ENCODE peak calls at places on chromosome 7, in nine cellular contexts. Z is activated gamma-delta T cell treated with Interleukin-2 at 50 U/mL for 16 hours, E is neural crest cell, Q is A549, Y is KBM-7, W is GM23248, T is AG04450, H is epithelial cell of esophagus, G is uterus. J is an unnamed sample.

GRCh38 chr7:54802841-54803240 is 43.8 kb upstream of the SEC61G start:
- DNase-seq in Z (no peak), E (no peak), Q (no peak), Y (no peak), W (peak), T (no peak), H (peak), G (no peak), J (no peak)

GRCh38 chr7:131067220-131067619 is 260.5 kb upstream of the MKLN1 start:
- DNase-seq in Z (no peak), E (no peak), Q (no peak), Y (no peak), W (peak), T (no peak), H (no peak), G (no peak), J (no peak)

GRCh38 chr7:45980181-45980905 is 59.3 kb upstream of the IGFBP3 start:
- DNase-seq in Z (no peak), E (no peak), Q (no peak), Y (no peak), W (peak), T (no peak), H (peak), G (no peak), J (no peak)

GRCh38 chr7:96503597-96503996 is 181.7 kb upstream of the SLC25A13 start:
- DNase-seq in Z (no peak), E (no peak), Q (no peak), Y (no peak), W (no peak), T (no peak), H (no peak), G (no peak), J (no peak)

GRCh38 chr7:3482147-3482921 is 181.3 kb downstream of the SDK1 start:
- DNase-seq in Z (no peak), E (peak), Q (peak), Y (peak), W (peak), T (peak), H (peak), G (no peak), J (no peak)

GRCh38 chr7:126778101-126778500 is 474.6 kb downstream of the GRM8 start:
- DNase-seq in Z (no peak), E (no peak), Q (no peak), Y (no peak), W (no peak), T (no peak), H (no peak), G (no peak), J (no peak)

GRCh38 chr7:771241-772004 is 44.3 kb upstream of the PRKAR1B start:
- DNase-seq in Z (no peak), E (no peak), Q (no peak), Y (no peak), W (peak), T (no peak), H (no peak), G (peak), J (no peak)

GRCh38 chr7:84271550-84271949 is 77.0 kb upstream of the SEMA3A start:
- DNase-seq in Z (no peak), E (no peak), Q (no peak), Y (no peak), W (peak), T (no peak), H (peak), G (no peak), J (no peak)

GRCh38 chr7:100483728-100484635 is at the start of gene NYAP1:
- DNase-seq in Z (peak), E (no peak), Q (peak), Y (no peak), W (no peak), T (no peak), H (peak), G (peak), J (no peak)

GRCh38 chr7:158576050-158576762 is 11.4 kb downstream of the PTPRN2 start:
- DNase-seq in Z (no peak), E (no peak), Q (no peak), Y (peak), W (no peak), T (no peak), H (no peak), G (no peak), J (peak)

GRCh38 chr7:46003161-46003560 is 82.1 kb upstream of the IGFBP3 start:
- DNase-seq in Z (no peak), E (no peak), Q (no peak), Y (no peak), W (no peak), T (no peak), H (no peak), G (no peak), J (no peak)

GRCh38 chr7:20385121-20385520 is 54.4 kb downstream of the ITGB8 start:
- DNase-seq in Z (no peak), E (no peak), Q (no peak), Y (no peak), W (peak), T (peak), H (peak), G (no peak), J (no peak)

GRCh38 chr7:128168667-128169210 is 72.3 kb upstream of the LEP start:
- DNase-seq in Z (no peak), E (peak), Q (no peak), Y (peak), W (peak), T (no peak), H (peak), G (no peak), J (no peak)

GRCh38 chr7:43649755-43650274 is 66.9 kb downstream of the STK17A start:
- DNase-seq in Z (peak), E (no peak), Q (no peak), Y (peak), W (no peak), T (no peak), H (peak), G (no peak), J (peak)

GRCh38 chr7:13077466-13077865 is 390.0 kb downstream of the ARL4A start:
- DNase-seq in Z (no peak), E (no peak), Q (no peak), Y (no peak), W (peak), T (no peak), H (peak), G (no peak), J (no peak)

GRCh38 chr7:69622960-69623359 is 24.7 kb downstream of the AUTS2 start:
- DNase-seq in Z (no peak), E (no peak), Q (no peak), Y (no peak), W (no peak), T (no peak), H (no peak), G (no peak), J (no peak)

GRCh38 chr7:138864667-138865066 is 66.7 kb upstream of the ATP6V0A4 start:
- DNase-seq in Z (no peak), E (no peak), Q (peak), Y (no peak), W (peak), T (peak), H (peak), G (no peak), J (no peak)

GRCh38 chr7:101319401-101319800 is 2.2 kb downstream of the IFT22 start:
- DNase-seq in Z (no peak), E (no peak), Q (no peak), Y (no peak), W (peak), T (no peak), H (no peak), G (no peak), J (no peak)

GRCh38 chr7:124722292-124722691 is 43.3 kb downstream of the GPR37 start:
- DNase-seq in Z (no peak), E (no peak), Q (peak), Y (no peak), W (no peak), T (no peak), H (no peak), G (no peak), J (no peak)

GRCh38 chr7:102125127-102125561 is 161.5 kb upstream of the SH2B2 start:
- DNase-seq in Z (no peak), E (no peak), Q (peak), Y (no peak), W (peak), T (peak), H (peak), G (peak), J (no peak)

GRCh38 chr7:5266148-5267028 is 16.4 kb upstream of the SLC29A4 start:
- DNase-seq in Z (no peak), E (no peak), Q (peak), Y (no peak), W (no peak), T (no peak), H (no peak), G (no peak), J (no peak)

GRCh38 chr7:122726881-122727280 is 24.2 kb upstream of the RNF148 start:
- DNase-seq in Z (no peak), E (no peak), Q (no peak), Y (no peak), W (no peak), T (no peak), H (no peak), G (no peak), J (no peak)

GRCh38 chr7:30988346-30989005 is 24.7 kb downstream of the GHRHR start:
- DNase-seq in Z (no peak), E (no peak), Q (peak), Y (no peak), W (peak), T (no peak), H (peak), G (peak), J (no peak)

GRCh38 chr7:2100278-2101205 is 132.2 kb downstream of the MAD1L1 start:
- DNase-seq in Z (peak), E (no peak), Q (peak), Y (peak), W (no peak), T (no peak), H (no peak), G (no peak), J (peak)

GRCh38 chr7:111012152-111012551 is 78.8 kb upstream of the LRRN3 start:
- DNase-seq in Z (no peak), E (no peak), Q (peak), Y (no peak), W (peak), T (no peak), H (peak), G (no peak), J (no peak)

GRCh38 chr7:1219516-1219915 is 13.2 kb upstream of the UNCX start:
- DNase-seq in Z (no peak), E (no peak), Q (no peak), Y (no peak), W (no peak), T (no peak), H (no peak), G (no peak), J (no peak)

GRCh38 chr7:106114735-106115383 is 2.7 kb upstream of the SYPL1 start:
- DNase-seq in Z (no peak), E (no peak), Q (no peak), Y (no peak), W (no peak), T (no peak), H (no peak), G (no peak), J (no peak)

GRCh38 chr7:26694156-26694555 is 170.2 kb downstream of the SKAP2 start:
- DNase-seq in Z (no peak), E (no peak), Q (no peak), Y (no peak), W (no peak), T (no peak), H (no peak), G (no peak), J (no peak)

GRCh38 chr7:70570029-70570428 is 561.9 kb upstream of the GALNT17 start:
- DNase-seq in Z (no peak), E (no peak), Q (no peak), Y (no peak), W (no peak), T (no peak), H (peak), G (no peak), J (no peak)

GRCh38 chr7:29449569-29450260 is 113.9 kb upstream of the PRR15 start:
- DNase-seq in Z (no peak), E (no peak), Q (peak), Y (no peak), W (no peak), T (no peak), H (peak), G (no peak), J (no peak)

GRCh38 chr7:66654275-66655112 is 25.8 kb downstream of the KCTD7 start:
- DNase-seq in Z (peak), E (peak), Q (peak), Y (peak), W (peak), T (peak), H (peak), G (peak), J (peak)

GRCh38 chr7:143321734-143322133 is 5.8 kb downstream of the CLCN1 start:
- DNase-seq in Z (no peak), E (no peak), Q (peak), Y (no peak), W (peak), T (no peak), H (peak), G (no peak), J (no peak)

GRCh38 chr7:139212133-139212532 is 18.9 kb upstream of the UBN2 start:
- DNase-seq in Z (no peak), E (no peak), Q (no peak), Y (no peak), W (no peak), T (no peak), H (no peak), G (no peak), J (no peak)

GRCh38 chr7:25025218-25025671 is 45.3 kb upstream of the OSBPL3 start:
- DNase-seq in Z (no peak), E (no peak), Q (peak), Y (no peak), W (peak), T (peak), H (peak), G (no peak), J (no peak)

GRCh38 chr7:47901542-47901941 is 46.7 kb downstream of the PKD1L1 start:
- DNase-seq in Z (no peak), E (peak), Q (no peak), Y (no peak), W (peak), T (no peak), H (no peak), G (no peak), J (no peak)

GRCh38 chr7:2641406-2642393 is 9.9 kb downstream of the TTYH3 start:
- DNase-seq in Z (no peak), E (no peak), Q (no peak), Y (peak), W (peak), T (peak), H (peak), G (peak), J (peak)

GRCh38 chr7:155119801-155120382 is 49.8 kb downstream of the HTR5A start:
- DNase-seq in Z (no peak), E (no peak), Q (no peak), Y (no peak), W (peak), T (no peak), H (no peak), G (no peak), J (no peak)

GRCh38 chr7:35491233-35491632 is 203.7 kb downstream of the HERPUD2 start:
- DNase-seq in Z (no peak), E (no peak), Q (no peak), Y (no peak), W (no peak), T (no peak), H (no peak), G (no peak), J (no peak)

GRCh38 chr7:107315821-107316220 is 147.0 kb downstream of the HBP1 start:
- DNase-seq in Z (no peak), E (no peak), Q (no peak), Y (no peak), W (no peak), T (no peak), H (no peak), G (no peak), J (no peak)

J was measured in GF-D8.